ENCODE peak calls at places on chromosome 9, in four cellular contexts. X, A, Z and D are unnamed samples.

GRCh38 chr9:36358486-36358885 is 41.6 kb downstream of the RNF38 start:
- DNase-seq in X (no peak), A (no peak), Z (no peak), D (no peak)

GRCh38 chr9:2082802-2083201 is 67.7 kb downstream of the SMARCA2 start:
- DNase-seq in X (no peak), A (no peak), Z (no peak), D (no peak)

GRCh38 chr9:77661696-77662095 is 13.6 kb upstream of the GNA14 start:
- DNase-seq in X (no peak), A (no peak), Z (no peak), D (no peak)

GRCh38 chr9:134224130-134224826 is 59.9 kb upstream of the RNU6ATAC start:
- DNase-seq in X (no peak), A (no peak), Z (no peak), D (no peak)

GRCh38 chr9:122180633-122181032 is 20.9 kb downstream of the MORN5 start:
- DNase-seq in X (peak), A (no peak), Z (no peak), D (peak)

GRCh38 chr9:88310310-88310980 is 77.8 kb upstream of the SPIN1 start:
- DNase-seq in X (peak), A (no peak), Z (no peak), D (peak)

GRCh38 chr9:38305616-38306015 is 86.9 kb upstream of the ALDH1B1 start:
- DNase-seq in X (no peak), A (no peak), Z (no peak), D (no peak)

GRCh38 chr9:136014147-136014927 is 53.2 kb upstream of the UBAC1 start:
- DNase-seq in X (no peak), A (no peak), Z (no peak), D (no peak)

GRCh38 chr9:2872941-2873323 is 29.0 kb upstream of the PUM3 start:
- DNase-seq in X (no peak), A (no peak), Z (no peak), D (no peak)